ENCODE peak calls at places on chromosomes 6 and 20, in six cellular contexts. I is neuronal stem cell; T is GM13976; B is activated naive CD4-positive, alpha-beta T cell treated with Interleukin-2 at 50 U/mL for 16 hours; M is KBM-7; S is fibroblast of the aortic adventitia. J is an unnamed sample.

GRCh38 chr6:7153807-7154206 is 46.0 kb downstream of the RREB1 start:
- DNase-seq in T (no peak), B (no peak), M (no peak), S (no peak), I (no peak), J (no peak)

GRCh38 chr6:36128793-36129192 is 1.5 kb upstream of the MAPK13 start:
- DNase-seq in M (no peak), S (no peak), B (no peak), I (no peak), T (no peak), J (no peak)

GRCh38 chr6:292506-293184 is 358 bp downstream of the DUSP22 start:
- DNase-seq in S (peak), B (peak), T (peak), M (peak), I (peak), J (peak)

GRCh38 chr6:83804886-83805285 is 48.3 kb upstream of the RIPPLY2 start:
- DNase-seq in M (no peak), B (no peak), I (no peak), S (no peak), T (no peak), J (no peak)

GRCh38 chr20:460707-461106 is 1.6 kb downstream of the TBC1D20 start:
- DNase-seq in T (no peak), I (no peak), S (peak), B (no peak), M (no peak), J (no peak)

GRCh38 chr6:169933839-169934698 is 182.6 kb downstream of the ERMARD start:
- DNase-seq in I (no peak), S (peak), B (no peak), M (no peak), T (peak), J (no peak)

GRCh38 chr20:59785986-59786753 is 147.3 kb downstream of the SYCP2 start:
- DNase-seq in B (no peak), S (no peak), I (no peak), T (peak), M (no peak), J (no peak)

GRCh38 chr20:8155848-8156602 is 24.0 kb downstream of the PLCB1 start:
- DNase-seq in I (no peak), B (no peak), T (no peak), S (peak), M (no peak), J (peak)

GRCh38 chr6:113405326-113406050 is 451.7 kb upstream of the MARCKS start:
- DNase-seq in T (no peak), I (no peak), M (no peak), S (no peak), B (no peak), J (no peak)

GRCh38 chr20:62704341-62704948 is 4.2 kb upstream of the NTSR1 start:
- DNase-seq in T (no peak), I (no peak), S (peak), B (no peak), M (peak), J (peak)

GRCh38 chr6:57216235-57217101 is 5.6 kb downstream of the RAB23 start:
- DNase-seq in I (no peak), T (no peak), B (no peak), M (no peak), S (peak), J (peak)

GRCh38 chr6:45514454-45514853 is 136.7 kb upstream of the SUPT3H start:
- DNase-seq in T (no peak), M (no peak), I (no peak), S (no peak), B (no peak), J (peak)

GRCh38 chr20:14778875-14779274 is 441.5 kb upstream of the FLRT3 start:
- DNase-seq in B (no peak), S (no peak), T (no peak), M (no peak), I (no peak), J (no peak)

GRCh38 chr6:39092124-39092523 is 22.9 kb downstream of the SAYSD1 start:
- DNase-seq in B (no peak), M (peak), T (no peak), I (peak), S (no peak), J (no peak)

GRCh38 chr20:7790189-7790588 is 150.1 kb downstream of the HAO1 start:
- DNase-seq in B (no peak), S (peak), T (no peak), I (no peak), M (no peak), J (peak)